ENCODE peak calls at places on chromosomes 2 and 18, in seven cellular contexts. G is A172, P is anterior cingulate cortex, A is lower leg skin, V is A673, E is suprapubic skin, I is heart left ventricle. B is an unnamed sample.
A peak's percentile ranks its signal among the peaks of the same experiment; 100 is the strongest.

GRCh38 chr2:199484927-199485326 is 27.2 kb upstream of the SATB2 start:
- DNase-seq in G (no peak), P (no peak), A (no peak), V (peak; percentile 45), E (no peak), I (no peak), B (no peak)

GRCh38 chr2:148201075-148202004 is 180.4 kb downstream of the MBD5 start:
- DNase-seq in G (no peak), P (no peak), A (no peak), V (peak; percentile 77), E (no peak), I (peak; percentile 44), B (peak; percentile 35)

GRCh38 chr2:120677696-120678095 is 58.0 kb upstream of the GLI2 start:
- DNase-seq in G (no peak), P (no peak), A (no peak), V (no peak), E (no peak), I (no peak), B (no peak)

GRCh38 chr2:71223767-71224333 is 3.1 kb downstream of the PAIP2B start:
- DNase-seq in G (peak; percentile 53), P (peak; percentile 8), A (no peak), V (peak; percentile 10), E (no peak), I (peak; percentile 85), B (peak; percentile 45)

GRCh38 chr2:221051162-221051561 is 520.9 kb downstream of the EPHA4 start:
- DNase-seq in G (no peak), P (no peak), A (no peak), V (no peak), E (no peak), I (no peak), B (no peak)

GRCh38 chr2:113173563-113174368 is at the start of gene PSD4:
- DNase-seq in G (peak; percentile 62), P (no peak), A (peak; percentile 91), V (no peak), E (peak; percentile 88), I (peak; percentile 68), B (no peak)

GRCh38 chr2:42722328-42723190 is 41.4 kb downstream of the OXER1 start:
- DNase-seq in G (peak; percentile 62), P (no peak), A (no peak), V (peak; percentile 24), E (no peak), I (peak; percentile 56), B (peak; percentile 95)

GRCh38 chr2:8534729-8535397 is 147.0 kb upstream of the ID2 start:
- DNase-seq in G (no peak), P (peak; percentile 47), A (peak; percentile 92), V (no peak), E (no peak), I (peak; percentile 87), B (peak; percentile 67)

GRCh38 chr2:96353032-96353561 is 17.5 kb downstream of the NCAPH start:
- DNase-seq in G (no peak), P (no peak), A (peak; percentile 93), V (peak; percentile 91), E (no peak), I (peak; percentile 87), B (peak; percentile 71)

GRCh38 chr18:43012951-43013350 is 102.5 kb downstream of the RIT2 start:
- DNase-seq in G (no peak), P (no peak), A (no peak), V (no peak), E (no peak), I (no peak), B (no peak)

GRCh38 chr2:100924520-100925451 is 77.3 kb upstream of the RPL31 start:
- DNase-seq in G (peak; percentile 85), P (no peak), A (no peak), V (no peak), E (peak; percentile 48), I (no peak), B (peak; percentile 78)

B was measured in fibroblast of villous mesenchyme.